ENCODE peak calls at places on chromosomes 7 and 10, in four cellular contexts. V, K, C and M are unnamed samples.

GRCh38 chr7:152894295-152895170 is 135.0 kb downstream of the ACTR3B start:
- DNase-seq in V (no peak), K (no peak), C (no peak), M (no peak)

GRCh38 chr7:45001138-45001694 is 1.2 kb downstream of the CCM2 start:
- DNase-seq in V (peak; percentile 71), K (no peak), C (no peak), M (peak; percentile 44)

GRCh38 chr7:66697451-66698438 is 42.8 kb upstream of the RABGEF1 start:
- DNase-seq in V (no peak), K (peak; percentile 36), C (peak; percentile 86), M (peak; percentile 68)

GRCh38 chr10:86954681-86955500 is 2.5 kb downstream of the MMRN2 start:
- DNase-seq in V (no peak), K (no peak), C (peak; percentile 42), M (peak; percentile 66)

GRCh38 chr7:48594349-48594748 is 330.0 kb upstream of the CDC14C start:
- DNase-seq in V (no peak), K (no peak), C (no peak), M (no peak)

GRCh38 chr10:61325183-61325582 is 128.0 kb downstream of the TMEM26 start:
- DNase-seq in V (no peak), K (no peak), C (no peak), M (no peak)

GRCh38 chr10:71643904-71644303 is 75.7 kb downstream of the C10orf105 start:
- DNase-seq in V (no peak), K (no peak), C (no peak), M (no peak)

GRCh38 chr7:36784991-36785940 is 61.0 kb upstream of the AOAH start:
- DNase-seq in V (peak; percentile 76), K (peak; percentile 37), C (peak; percentile 79), M (peak; percentile 47)

GRCh38 chr10:84783386-84783785 is 455.0 kb downstream of the CCSER2 start:
- DNase-seq in V (no peak), K (no peak), C (no peak), M (no peak)

GRCh38 chr7:5501465-5501864 is 77.8 kb upstream of the TNRC18 start:
- DNase-seq in V (no peak), K (no peak), C (no peak), M (no peak)

GRCh38 chr7:5491251-5492044 is 67.8 kb upstream of the TNRC18 start:
- DNase-seq in V (no peak), K (no peak), C (no peak), M (no peak)

GRCh38 chr7:84981038-84981601 is 205.7 kb downstream of the SEMA3D start:
- DNase-seq in V (no peak), K (no peak), C (no peak), M (no peak)

GRCh38 chr7:107563072-107563760 is 504 bp downstream of the COG5 start:
- DNase-seq in V (peak; percentile 56), K (no peak), C (no peak), M (no peak)

GRCh38 chr10:86401588-86402282 is 35.1 kb upstream of the GRID1 start:
- DNase-seq in V (no peak), K (peak; percentile 21), C (peak; percentile 59), M (no peak)

GRCh38 chr10:7767209-7767608 is 20.6 kb downstream of the KIN start:
- DNase-seq in V (no peak), K (no peak), C (no peak), M (no peak)

GRCh38 chr10:84205049-84205852 is 10.9 kb downstream of the CDHR1 start:
- DNase-seq in V (peak; percentile 26), K (no peak), C (no peak), M (no peak)

GRCh38 chr10:71312840-71313789 is 5.9 kb upstream of the SLC29A3 start:
- DNase-seq in V (no peak), K (peak; percentile 95), C (peak; percentile 70), M (no peak)

GRCh38 chr10:4034907-4035581 is 250.0 kb upstream of the KLF6 start:
- DNase-seq in V (no peak), K (no peak), C (no peak), M (no peak)

GRCh38 chr7:31043035-31043434 is 9.1 kb upstream of the ADCYAP1R1 start:
- DNase-seq in V (no peak), K (no peak), C (no peak), M (no peak)

DNA sequence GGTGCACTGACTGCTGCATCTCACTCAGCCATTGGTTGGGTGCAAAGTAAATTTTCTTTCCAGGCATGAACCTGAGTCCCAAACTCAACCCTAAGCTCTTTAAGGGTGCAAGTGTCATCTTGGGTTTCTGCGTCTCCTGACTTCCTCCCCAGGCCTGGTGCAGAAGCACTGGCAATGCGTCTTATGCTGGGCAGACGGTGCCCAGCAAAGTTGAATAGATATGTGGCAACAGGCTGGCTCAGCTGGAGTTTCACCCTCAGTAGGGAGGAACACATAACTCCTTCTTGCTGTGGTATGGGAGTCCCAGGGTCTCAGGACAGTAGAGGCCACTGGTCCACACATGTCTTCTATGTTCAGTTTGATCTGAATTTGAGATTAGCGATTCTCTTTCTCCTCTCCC is 181.3 kb downstream of the RPS24 start:
- DNase-seq in V (no peak), K (no peak), C (no peak), M (peak; percentile 75)
- H3K27ac ChIP-seq in V (peak overlapping the region; percentile 35), K (peak overlapping the region; percentile 80), C (no peak overlapping the region), M (peak overlapping the region; percentile 86)

DNA sequence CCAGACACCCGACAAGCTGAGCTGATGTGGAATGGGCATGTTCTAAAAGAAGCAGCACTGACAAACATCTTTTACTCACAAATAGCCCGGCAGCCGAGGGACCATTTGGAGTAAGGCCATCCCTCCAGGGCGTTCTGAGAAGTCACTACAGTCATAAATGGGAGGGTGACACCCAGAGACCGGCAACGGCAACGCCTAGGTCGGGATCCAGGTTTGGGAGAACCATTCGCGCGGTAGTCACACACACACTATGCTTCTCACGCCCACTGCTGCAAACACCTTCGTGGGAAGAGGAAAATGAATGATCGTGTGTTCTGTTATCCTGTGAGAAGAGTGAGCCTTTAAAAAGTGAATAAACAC is 9.8 kb downstream of the TNS3 start:
- DNase-seq in V (no peak), K (no peak), C (no peak), M (no peak)
- H3K4me3 ChIP-seq in V (peak overlapping the region; percentile 2), K (no peak overlapping the region), C (no peak overlapping the region), M (peak overlapping the region; percentile 17)

GRCh38 chr7:76381814-76382213 is 23.0 kb upstream of the YWHAG start:
- DNase-seq in V (no peak), K (no peak), C (no peak), M (no peak)

GRCh38 chr7:76380623-76380966 is 21.8 kb upstream of the YWHAG start:
- DNase-seq in V (no peak), K (peak; percentile 47), C (no peak), M (peak; percentile 35)

GRCh38 chr7:76386691-76387260 is 22.7 kb downstream of the SSC4D start:
- DNase-seq in V (no peak), K (no peak), C (no peak), M (no peak)

GRCh38 chr7:76377186-76377918 is 18.6 kb upstream of the YWHAG start:
- DNase-seq in V (no peak), K (no peak), C (no peak), M (no peak)

DNA sequence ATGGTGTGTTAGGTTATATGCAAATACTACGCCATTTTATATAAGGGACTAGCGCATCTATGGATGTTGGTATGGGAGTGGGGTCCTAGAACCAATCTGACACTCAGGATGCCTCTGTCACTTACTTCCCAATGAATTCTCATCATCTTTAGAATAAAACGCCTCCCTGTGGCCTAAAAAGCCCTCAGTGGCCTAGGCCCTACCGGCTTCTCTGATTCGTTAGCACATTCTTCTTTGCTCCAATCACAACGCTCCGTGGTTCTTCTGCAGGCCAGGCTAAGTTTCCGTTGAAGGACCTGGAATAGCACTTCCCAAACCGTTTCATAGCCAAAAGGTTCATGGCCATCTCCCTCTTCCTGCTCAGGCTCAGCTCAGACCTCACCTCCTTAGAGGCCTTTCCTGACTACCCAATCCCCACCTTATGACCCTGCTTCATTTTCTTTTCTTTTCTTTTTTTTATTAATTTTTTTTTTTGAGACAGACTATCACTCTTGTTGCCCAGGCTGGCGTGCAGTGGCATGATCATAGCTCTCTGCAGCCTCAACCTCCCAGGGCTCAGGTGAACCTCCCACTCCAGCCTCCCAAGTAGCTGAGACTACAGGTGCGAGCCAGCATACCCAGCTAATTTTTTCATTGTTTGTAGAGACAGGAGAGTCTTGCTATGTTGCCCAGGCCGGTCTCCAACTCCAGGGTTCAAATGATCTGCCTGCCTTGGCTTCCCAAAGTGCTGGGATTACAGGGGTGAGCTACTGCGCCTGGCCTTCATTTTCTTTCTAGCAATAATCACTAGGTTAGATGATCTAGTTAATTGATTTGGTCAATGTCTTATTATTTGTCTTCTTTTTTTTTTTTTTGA is 24.5 kb upstream of the YWHAG start:
- DNase-seq in V (no peak), K (no peak), C (no peak), M (no peak)
- H3K27ac ChIP-seq in V (no peak overlapping the region), K (no peak overlapping the region), C (no peak overlapping the region), M (no peak overlapping the region)

GRCh38 chr7:96989859-96990317 is 15.5 kb upstream of the DLX6 start:
- DNase-seq in V (no peak), K (no peak), C (no peak), M (no peak)
- H3K4me3 ChIP-seq in V (no peak overlapping the region), K (no peak overlapping the region), C (peak overlapping the region; percentile 22), M (no peak overlapping the region)

GRCh38 chr7:100670074-100670473 is 3.5 kb upstream of the GNB2 start:
- DNase-seq in V (no peak), K (no peak), C (no peak), M (no peak)

GRCh38 chr7:100671353-100672327 is 1.9 kb upstream of the GNB2 start:
- DNase-seq in V (no peak), K (no peak), C (no peak), M (no peak)

GRCh38 chr7:100665168-100665567 is 8.4 kb upstream of the GNB2 start:
- DNase-seq in V (no peak), K (no peak), C (no peak), M (no peak)

GRCh38 chr7:100668069-100668449 is 5.5 kb upstream of the GNB2 start:
- DNase-seq in V (no peak), K (no peak), C (no peak), M (no peak)

GRCh38 chr7:100667331-100668068 is 6.0 kb upstream of the GNB2 start:
- DNase-seq in V (no peak), K (no peak), C (no peak), M (no peak)
- H3K27ac ChIP-seq in V (no peak overlapping the region), K (no peak overlapping the region), C (no peak overlapping the region), M (peak overlapping the region; percentile 10)